ENCODE peak calls at places on chromosomes 12 and 14, in nine cellular contexts. Q, M, I, J, Y, P, G, L and N are unnamed samples.
A peak's percentile ranks its signal among the peaks of the same experiment; 100 is the strongest.

GRCh38 chr12:28569698-28570411 is 379.6 kb downstream of the CCDC91 start:
- DNase-seq in Q (no peak), M (no peak), I (no peak), J (peak; percentile 82), Y (peak; percentile 45), P (no peak), G (no peak), L (no peak), N (no peak)

GRCh38 chr14:32939254-32940065 is 781 bp downstream of the NPAS3 start:
- DNase-seq in Q (peak; percentile 82), M (peak; percentile 70), I (no peak), J (peak; percentile 86), Y (peak; percentile 71), P (peak; percentile 83), G (peak; percentile 70), L (peak; percentile 80), N (peak; percentile 68)

GRCh38 chr14:68418192-68419118 is 374.4 kb downstream of the ZFP36L1 start:
- DNase-seq in Q (no peak), M (no peak), I (no peak), J (no peak), Y (no peak), P (no peak), G (peak; percentile 58), L (no peak), N (no peak)

GRCh38 chr14:90846511-90846910 is 30.3 kb upstream of the TTC7B start:
- DNase-seq in Q (no peak), M (no peak), I (no peak), J (peak; percentile 82), Y (peak; percentile 38), P (no peak), G (no peak), L (no peak), N (no peak)

GRCh38 chr14:77124345-77125274 is 17.0 kb downstream of the ZDHHC22 start:
- DNase-seq in Q (no peak), M (peak; percentile 67), I (no peak), J (peak; percentile 71), Y (no peak), P (no peak), G (peak; percentile 37), L (peak; percentile 57), N (peak; percentile 72)

GRCh38 chr12:116982721-116983502 is 72.2 kb downstream of the FBXW8 start:
- DNase-seq in Q (no peak), M (no peak), I (no peak), J (peak; percentile 93), Y (peak; percentile 48), P (no peak), G (no peak), L (no peak), N (no peak)

GRCh38 chr14:89302396-89302950 is 114.6 kb downstream of the FOXN3 start:
- DNase-seq in Q (no peak), M (no peak), I (no peak), J (no peak), Y (no peak), P (no peak), G (no peak), L (no peak), N (no peak)

GRCh38 chr12:97160277-97160676 is 253.2 kb downstream of the NEDD1 start:
- DNase-seq in Q (no peak), M (no peak), I (no peak), J (no peak), Y (no peak), P (no peak), G (no peak), L (no peak), N (no peak)

GRCh38 chr14:20093442-20093841 is 17.1 kb upstream of the OR4K17 start:
- DNase-seq in Q (no peak), M (no peak), I (no peak), J (no peak), Y (no peak), P (no peak), G (no peak), L (no peak), N (no peak)

GRCh38 chr14:71466942-71467341 is 465.3 kb upstream of the RGS6 start:
- DNase-seq in Q (no peak), M (no peak), I (no peak), J (peak; percentile 40), Y (no peak), P (no peak), G (no peak), L (no peak), N (no peak)

GRCh38 chr12:50246873-50247612 is 36.3 kb downstream of the LIMA1 start:
- DNase-seq in Q (peak; percentile 85), M (peak; percentile 88), I (peak; percentile 62), J (peak; percentile 97), Y (peak; percentile 95), P (no peak), G (peak; percentile 28), L (peak; percentile 58), N (peak; percentile 80)

GRCh38 chr12:124861898-124862676 is 1.6 kb downstream of the SCARB1 start:
- DNase-seq in Q (no peak), M (no peak), I (peak; percentile 24), J (no peak), Y (no peak), P (no peak), G (no peak), L (no peak), N (no peak)

GRCh38 chr12:102596687-102597086 is 116.3 kb upstream of the IGF1 start:
- DNase-seq in Q (no peak), M (no peak), I (no peak), J (no peak), Y (no peak), P (no peak), G (no peak), L (no peak), N (no peak)

GRCh38 chr14:37202265-37202664 is 4.5 kb downstream of the MIPOL1 start:
- DNase-seq in Q (no peak), M (no peak), I (no peak), J (peak; percentile 45), Y (peak; percentile 7), P (no peak), G (no peak), L (no peak), N (no peak)

GRCh38 chr12:86724716-86725115 is 468.5 kb upstream of the MGAT4C start:
- DNase-seq in Q (no peak), M (no peak), I (no peak), J (peak; percentile 79), Y (peak; percentile 53), P (no peak), G (no peak), L (no peak), N (no peak)

DNA sequence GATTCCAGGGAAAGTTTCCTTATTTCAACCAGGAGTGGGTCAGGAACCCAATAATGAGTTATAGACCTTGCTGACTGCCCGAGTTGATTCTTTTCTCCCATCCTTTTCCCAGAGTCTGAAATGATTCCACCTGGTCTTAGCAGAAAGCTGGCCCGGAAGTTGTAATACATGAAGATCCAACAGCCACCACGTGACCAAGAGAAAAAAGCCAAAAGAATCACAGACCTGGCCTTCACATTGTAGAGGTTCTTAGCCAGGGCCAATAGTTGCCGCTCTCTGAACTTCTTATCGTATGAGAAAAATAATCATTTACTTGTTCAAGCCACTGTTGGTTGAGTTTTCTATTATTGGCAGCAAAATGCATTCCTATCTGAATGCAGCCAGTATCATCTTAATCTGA is 161.2 kb upstream of the HMGA2 start:
- DNase-seq in Q (no peak), M (no peak), I (no peak), J (no peak), Y (no peak), P (no peak), G (no peak), L (no peak), N (no peak)
- H3K27ac ChIP-seq in Q (no peak overlapping the region), M (no peak overlapping the region), I (no peak overlapping the region), J (peak overlapping the region; percentile 63), Y (no peak overlapping the region), P (no peak overlapping the region), G (no peak overlapping the region), L (no peak overlapping the region), N (no peak overlapping the region)

DNA sequence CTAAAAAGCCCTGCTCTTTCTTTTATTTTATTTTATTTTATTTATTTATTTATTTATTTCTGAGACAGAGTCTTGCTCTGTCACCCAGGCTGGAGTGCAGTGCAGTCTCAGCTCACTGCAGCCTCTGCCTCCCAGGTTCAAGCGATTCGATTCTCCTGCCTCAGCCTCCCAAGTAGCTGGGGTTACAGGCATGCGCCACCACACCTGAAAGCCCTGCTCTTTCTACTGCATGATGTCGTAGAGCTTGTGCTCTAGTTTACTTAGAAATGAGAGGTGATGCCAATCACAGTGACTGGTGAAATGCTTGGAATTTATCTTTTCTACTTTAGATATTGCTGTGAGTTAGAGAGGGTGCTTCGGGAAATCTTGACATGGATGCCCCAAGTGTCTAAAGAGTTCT is 54.5 kb downstream of the DAD1 start:
- DNase-seq in Q (no peak), M (no peak), I (no peak), J (no peak), Y (no peak), P (no peak), G (no peak), L (no peak), N (no peak)
- H3K36me3 ChIP-seq in Q (no peaks in the 10 kb centered on the region), M (no peaks in the 10 kb centered on the region), I (peaks cover 3% of the 10 kb centered on the region), J (no peaks in the 10 kb centered on the region), Y (no peaks in the 10 kb centered on the region), P (no peaks in the 10 kb centered on the region), G (no peaks in the 10 kb centered on the region), L (no peaks in the 10 kb centered on the region), N (no peaks in the 10 kb centered on the region)

GRCh38 chr12:118058227-118058626 is 2.8 kb downstream of the WSB2 start:
- DNase-seq in Q (no peak), M (no peak), I (no peak), J (no peak), Y (no peak), P (no peak), G (no peak), L (no peak), N (no peak)

GRCh38 chr12:118055144-118055557 is 5.8 kb downstream of the WSB2 start:
- DNase-seq in Q (no peak), M (peak; percentile 54), I (no peak), J (peak; percentile 54), Y (no peak), P (no peak), G (no peak), L (peak; percentile 54), N (peak; percentile 43)

GRCh38 chr12:118053071-118053985 is 7.7 kb downstream of the WSB2 start:
- DNase-seq in Q (no peak), M (no peak), I (no peak), J (peak; percentile 52), Y (no peak), P (no peak), G (no peak), L (no peak), N (no peak)

GRCh38 chr12:118058881-118059644 is 1.9 kb downstream of the WSB2 start:
- DNase-seq in Q (no peak), M (no peak), I (no peak), J (peak; percentile 88), Y (peak; percentile 56), P (no peak), G (no peak), L (no peak), N (no peak)

GRCh38 chr12:118055865-118056773 is 4.9 kb downstream of the WSB2 start:
- DNase-seq in Q (no peak), M (no peak), I (no peak), J (no peak), Y (no peak), P (no peak), G (peak; percentile 34), L (no peak), N (peak; percentile 63)
- H3K27ac ChIP-seq in Q (peak overlapping the region; percentile 71), M (peak overlapping the region; percentile 62), I (no peak overlapping the region), J (no peak overlapping the region), Y (no peak overlapping the region), P (no peak overlapping the region), G (peak overlapping the region; percentile 41), L (peak overlapping the region; percentile 42), N (peak overlapping the region; percentile 66)

GRCh38 chr12:131990980-131991305 is 41.2 kb downstream of the EP400 start:
- DNase-seq in Q (no peak), M (no peak), I (no peak), J (no peak), Y (no peak), P (peak; percentile 58), G (no peak), L (no peak), N (no peak)
- H3K36me3 ChIP-seq in Q (peaks cover 97% of the 10 kb centered on the region), M (peaks cover 54% of the 10 kb centered on the region), I (peaks cover 24% of the 10 kb centered on the region), J (peaks cover 32% of the 10 kb centered on the region), Y (peaks cover 40% of the 10 kb centered on the region), P (peaks cover 94% of the 10 kb centered on the region), G (no peaks in the 10 kb centered on the region), L (peaks cover 44% of the 10 kb centered on the region), N (peaks cover 77% of the 10 kb centered on the region)